ENCODE peak calls at places on chromosome 16, in eight cellular contexts. One of them, this sample, is unnamed.

GRCh38 chr16:55021595-55022475 is 91.2 kb downstream of the IRX5 start:
- DNase-seq in amniotic epithelial cell: peak; percentile 1
- DNase-seq in activated CD8-positive, alpha-beta T cell treated with anti-CD3 and anti-CD28 coated beads for 36 hours: peak; percentile 5
- DNase-seq in activated naive CD4-positive, alpha-beta T cell: no peak
- DNase-seq in C1 segment of cervical spinal cord: no peak
- DNase-seq in T-cell: no peak
- DNase-seq in WTC11: peak; percentile 52
- DNase-seq in GM23338: peak; percentile 68
- DNase-seq in this sample: no peak

GRCh38 chr16:29148867-29149272 is 164.0 kb downstream of the LAT start:
- DNase-seq in amniotic epithelial cell: no peak
- DNase-seq in activated CD8-positive, alpha-beta T cell treated with anti-CD3 and anti-CD28 coated beads for 36 hours: peak; percentile 82
- DNase-seq in activated naive CD4-positive, alpha-beta T cell: no peak
- DNase-seq in C1 segment of cervical spinal cord: no peak
- DNase-seq in T-cell: peak; percentile 94
- DNase-seq in WTC11: no peak
- DNase-seq in GM23338: no peak
- DNase-seq in this sample: no peak

GRCh38 chr16:11374255-11374654 is 29.0 kb downstream of the RMI2 start:
- DNase-seq in amniotic epithelial cell: no peak
- DNase-seq in activated CD8-positive, alpha-beta T cell treated with anti-CD3 and anti-CD28 coated beads for 36 hours: no peak
- DNase-seq in activated naive CD4-positive, alpha-beta T cell: no peak
- DNase-seq in C1 segment of cervical spinal cord: no peak
- DNase-seq in T-cell: no peak
- DNase-seq in WTC11: no peak
- DNase-seq in GM23338: no peak
- DNase-seq in this sample: no peak

GRCh38 chr16:89316701-89317100 is 99.2 kb downstream of the ZNF778 start:
- DNase-seq in amniotic epithelial cell: no peak
- DNase-seq in activated CD8-positive, alpha-beta T cell treated with anti-CD3 and anti-CD28 coated beads for 36 hours: no peak
- DNase-seq in activated naive CD4-positive, alpha-beta T cell: no peak
- DNase-seq in C1 segment of cervical spinal cord: no peak
- DNase-seq in T-cell: no peak
- DNase-seq in WTC11: no peak
- DNase-seq in GM23338: no peak
- DNase-seq in this sample: no peak

GRCh38 chr16:88368994-88369393 is 13.8 kb upstream of the ZNF469 start:
- DNase-seq in amniotic epithelial cell: no peak
- DNase-seq in activated CD8-positive, alpha-beta T cell treated with anti-CD3 and anti-CD28 coated beads for 36 hours: no peak
- DNase-seq in activated naive CD4-positive, alpha-beta T cell: no peak
- DNase-seq in C1 segment of cervical spinal cord: no peak
- DNase-seq in T-cell: no peak
- DNase-seq in WTC11: peak; percentile 6
- DNase-seq in GM23338: no peak
- DNase-seq in this sample: no peak

GRCh38 chr16:81765111-81765919 is 13.8 kb upstream of the PLCG2 start:
- DNase-seq in amniotic epithelial cell: no peak
- DNase-seq in activated CD8-positive, alpha-beta T cell treated with anti-CD3 and anti-CD28 coated beads for 36 hours: no peak
- DNase-seq in activated naive CD4-positive, alpha-beta T cell: no peak
- DNase-seq in C1 segment of cervical spinal cord: no peak
- DNase-seq in T-cell: no peak
- DNase-seq in WTC11: no peak
- DNase-seq in GM23338: no peak
- DNase-seq in this sample: no peak

GRCh38 chr16:15507299-15507958 is 73.0 kb downstream of the BMERB1 start:
- DNase-seq in amniotic epithelial cell: no peak
- DNase-seq in activated CD8-positive, alpha-beta T cell treated with anti-CD3 and anti-CD28 coated beads for 36 hours: no peak
- DNase-seq in activated naive CD4-positive, alpha-beta T cell: no peak
- DNase-seq in C1 segment of cervical spinal cord: no peak
- DNase-seq in T-cell: no peak
- DNase-seq in WTC11: no peak
- DNase-seq in GM23338: no peak
- DNase-seq in this sample: peak; percentile 82

GRCh38 chr16:30677931-30678585 is 19.8 kb downstream of the FBRS start:
- DNase-seq in amniotic epithelial cell: no peak
- DNase-seq in activated CD8-positive, alpha-beta T cell treated with anti-CD3 and anti-CD28 coated beads for 36 hours: no peak
- DNase-seq in activated naive CD4-positive, alpha-beta T cell: no peak
- DNase-seq in C1 segment of cervical spinal cord: no peak
- DNase-seq in T-cell: no peak
- DNase-seq in WTC11: peak; percentile 72
- DNase-seq in GM23338: peak; percentile 98
- DNase-seq in this sample: no peak

GRCh38 chr16:88387941-88388627 is 5.3 kb downstream of the ZNF469 start:
- DNase-seq in amniotic epithelial cell: peak; percentile 21
- DNase-seq in activated CD8-positive, alpha-beta T cell treated with anti-CD3 and anti-CD28 coated beads for 36 hours: no peak
- DNase-seq in activated naive CD4-positive, alpha-beta T cell: no peak
- DNase-seq in C1 segment of cervical spinal cord: no peak
- DNase-seq in T-cell: no peak
- DNase-seq in WTC11: no peak
- DNase-seq in GM23338: peak; percentile 32
- DNase-seq in this sample: no peak

GRCh38 chr16:85461814-85462404 is 151.2 kb upstream of the GSE1 start:
- DNase-seq in amniotic epithelial cell: peak; percentile 86
- DNase-seq in activated CD8-positive, alpha-beta T cell treated with anti-CD3 and anti-CD28 coated beads for 36 hours: peak; percentile 19
- DNase-seq in activated naive CD4-positive, alpha-beta T cell: no peak
- DNase-seq in C1 segment of cervical spinal cord: no peak
- DNase-seq in T-cell: no peak
- DNase-seq in WTC11: peak; percentile 73
- DNase-seq in GM23338: peak; percentile 80
- DNase-seq in this sample: peak; percentile 83

GRCh38 chr16:1450218-1450617 is 5.9 kb upstream of the CCDC154 start:
- DNase-seq in amniotic epithelial cell: no peak
- DNase-seq in activated CD8-positive, alpha-beta T cell treated with anti-CD3 and anti-CD28 coated beads for 36 hours: no peak
- DNase-seq in activated naive CD4-positive, alpha-beta T cell: no peak
- DNase-seq in C1 segment of cervical spinal cord: no peak
- DNase-seq in T-cell: no peak
- DNase-seq in WTC11: peak; percentile 72
- DNase-seq in GM23338: peak; percentile 52
- DNase-seq in this sample: no peak

GRCh38 chr16:89721644-89722391 is 481 bp downstream of the ZNF276 start:
- DNase-seq in amniotic epithelial cell: peak; percentile 50
- DNase-seq in activated CD8-positive, alpha-beta T cell treated with anti-CD3 and anti-CD28 coated beads for 36 hours: peak; percentile 85
- DNase-seq in activated naive CD4-positive, alpha-beta T cell: peak; percentile 54
- DNase-seq in C1 segment of cervical spinal cord: no peak
- DNase-seq in T-cell: peak; percentile 91
- DNase-seq in WTC11: no peak
- DNase-seq in GM23338: peak; percentile 52
- DNase-seq in this sample: peak; percentile 64

GRCh38 chr16:17509194-17509593 is 38.4 kb upstream of the XYLT1 start:
- DNase-seq in amniotic epithelial cell: no peak
- DNase-seq in activated CD8-positive, alpha-beta T cell treated with anti-CD3 and anti-CD28 coated beads for 36 hours: no peak
- DNase-seq in activated naive CD4-positive, alpha-beta T cell: no peak
- DNase-seq in C1 segment of cervical spinal cord: no peak
- DNase-seq in T-cell: no peak
- DNase-seq in WTC11: no peak
- DNase-seq in GM23338: no peak
- DNase-seq in this sample: no peak

GRCh38 chr16:67537636-67538591 is 9.3 kb downstream of the RIPOR1 start:
- DNase-seq in amniotic epithelial cell: no peak
- DNase-seq in activated CD8-positive, alpha-beta T cell treated with anti-CD3 and anti-CD28 coated beads for 36 hours: peak; percentile 65
- DNase-seq in activated naive CD4-positive, alpha-beta T cell: no peak
- DNase-seq in C1 segment of cervical spinal cord: peak; percentile 17
- DNase-seq in T-cell: peak; percentile 63
- DNase-seq in WTC11: peak; percentile 42
- DNase-seq in GM23338: peak; percentile 52
- DNase-seq in this sample: peak; percentile 50

GRCh38 chr16:69366431-69366830 is 14.8 kb upstream of the TMED6 start:
- DNase-seq in amniotic epithelial cell: peak; percentile 19
- DNase-seq in activated CD8-positive, alpha-beta T cell treated with anti-CD3 and anti-CD28 coated beads for 36 hours: no peak
- DNase-seq in activated naive CD4-positive, alpha-beta T cell: no peak
- DNase-seq in C1 segment of cervical spinal cord: no peak
- DNase-seq in T-cell: no peak
- DNase-seq in WTC11: no peak
- DNase-seq in GM23338: no peak
- DNase-seq in this sample: no peak

GRCh38 chr16:5070431-5071186 is 1.0 kb upstream of the ALG1 start:
- DNase-seq in amniotic epithelial cell: no peak
- DNase-seq in activated CD8-positive, alpha-beta T cell treated with anti-CD3 and anti-CD28 coated beads for 36 hours: no peak
- DNase-seq in activated naive CD4-positive, alpha-beta T cell: no peak
- DNase-seq in C1 segment of cervical spinal cord: no peak
- DNase-seq in T-cell: no peak
- DNase-seq in WTC11: no peak
- DNase-seq in GM23338: no peak
- DNase-seq in this sample: no peak

GRCh38 chr16:4360538-4361021 is 9.5 kb upstream of the PAM16 start:
- DNase-seq in amniotic epithelial cell: peak; percentile 35
- DNase-seq in activated CD8-positive, alpha-beta T cell treated with anti-CD3 and anti-CD28 coated beads for 36 hours: peak; percentile 23
- DNase-seq in activated naive CD4-positive, alpha-beta T cell: no peak
- DNase-seq in C1 segment of cervical spinal cord: no peak
- DNase-seq in T-cell: no peak
- DNase-seq in WTC11: no peak
- DNase-seq in GM23338: no peak
- DNase-seq in this sample: peak; percentile 59

GRCh38 chr16:71919033-71919432 is 23.7 kb downstream of the IST1 start:
- DNase-seq in amniotic epithelial cell: no peak
- DNase-seq in activated CD8-positive, alpha-beta T cell treated with anti-CD3 and anti-CD28 coated beads for 36 hours: no peak
- DNase-seq in activated naive CD4-positive, alpha-beta T cell: no peak
- DNase-seq in C1 segment of cervical spinal cord: no peak
- DNase-seq in T-cell: no peak
- DNase-seq in WTC11: no peak
- DNase-seq in GM23338: no peak
- DNase-seq in this sample: no peak

GRCh38 chr16:1651055-1651454 is 27.0 kb upstream of the JPT2 start:
- DNase-seq in amniotic epithelial cell: no peak
- DNase-seq in activated CD8-positive, alpha-beta T cell treated with anti-CD3 and anti-CD28 coated beads for 36 hours: no peak
- DNase-seq in activated naive CD4-positive, alpha-beta T cell: no peak
- DNase-seq in C1 segment of cervical spinal cord: no peak
- DNase-seq in T-cell: no peak
- DNase-seq in WTC11: no peak
- DNase-seq in GM23338: no peak
- DNase-seq in this sample: no peak

GRCh38 chr16:21224800-21225199 is 8.7 kb upstream of the ANKS4B start:
- DNase-seq in amniotic epithelial cell: no peak
- DNase-seq in activated CD8-positive, alpha-beta T cell treated with anti-CD3 and anti-CD28 coated beads for 36 hours: peak; percentile 51
- DNase-seq in activated naive CD4-positive, alpha-beta T cell: no peak
- DNase-seq in C1 segment of cervical spinal cord: no peak
- DNase-seq in T-cell: no peak
- DNase-seq in WTC11: no peak
- DNase-seq in GM23338: no peak
- DNase-seq in this sample: no peak

GRCh38 chr16:12729448-12729847 is 74.2 kb downstream of the CPPED1 start:
- DNase-seq in amniotic epithelial cell: no peak
- DNase-seq in activated CD8-positive, alpha-beta T cell treated with anti-CD3 and anti-CD28 coated beads for 36 hours: no peak
- DNase-seq in activated naive CD4-positive, alpha-beta T cell: no peak
- DNase-seq in C1 segment of cervical spinal cord: no peak
- DNase-seq in T-cell: no peak
- DNase-seq in WTC11: no peak
- DNase-seq in GM23338: no peak
- DNase-seq in this sample: no peak

GRCh38 chr16:27853101-27853500 is 210.4 kb downstream of the GSG1L start:
- DNase-seq in amniotic epithelial cell: no peak
- DNase-seq in activated CD8-positive, alpha-beta T cell treated with anti-CD3 and anti-CD28 coated beads for 36 hours: no peak
- DNase-seq in activated naive CD4-positive, alpha-beta T cell: no peak
- DNase-seq in C1 segment of cervical spinal cord: no peak
- DNase-seq in T-cell: no peak
- DNase-seq in WTC11: no peak
- DNase-seq in GM23338: no peak
- DNase-seq in this sample: no peak

GRCh38 chr16:62954144-62955032 is 918.1 kb upstream of the CDH8 start:
- DNase-seq in amniotic epithelial cell: no peak
- DNase-seq in activated CD8-positive, alpha-beta T cell treated with anti-CD3 and anti-CD28 coated beads for 36 hours: no peak
- DNase-seq in activated naive CD4-positive, alpha-beta T cell: no peak
- DNase-seq in C1 segment of cervical spinal cord: no peak
- DNase-seq in T-cell: no peak
- DNase-seq in WTC11: no peak
- DNase-seq in GM23338: peak; percentile 39
- DNase-seq in this sample: no peak

GRCh38 chr16:20879175-20880053 is 20.7 kb downstream of the DCUN1D3 start:
- DNase-seq in amniotic epithelial cell: peak; percentile 74
- DNase-seq in activated CD8-positive, alpha-beta T cell treated with anti-CD3 and anti-CD28 coated beads for 36 hours: no peak
- DNase-seq in activated naive CD4-positive, alpha-beta T cell: no peak
- DNase-seq in C1 segment of cervical spinal cord: no peak
- DNase-seq in T-cell: no peak
- DNase-seq in WTC11: no peak
- DNase-seq in GM23338: no peak
- DNase-seq in this sample: peak; percentile 71

GRCh38 chr16:85819245-85819644 is 19.8 kb downstream of the COX4I1 start:
- DNase-seq in amniotic epithelial cell: peak; percentile 67
- DNase-seq in activated CD8-positive, alpha-beta T cell treated with anti-CD3 and anti-CD28 coated beads for 36 hours: peak; percentile 96
- DNase-seq in activated naive CD4-positive, alpha-beta T cell: peak; percentile 67
- DNase-seq in C1 segment of cervical spinal cord: no peak
- DNase-seq in T-cell: peak; percentile 84
- DNase-seq in WTC11: peak; percentile 96
- DNase-seq in GM23338: peak; percentile 97
- DNase-seq in this sample: peak; percentile 84

GRCh38 chr16:88379694-88380040 is 3.1 kb upstream of the ZNF469 start:
- DNase-seq in amniotic epithelial cell: no peak
- DNase-seq in activated CD8-positive, alpha-beta T cell treated with anti-CD3 and anti-CD28 coated beads for 36 hours: no peak
- DNase-seq in activated naive CD4-positive, alpha-beta T cell: no peak
- DNase-seq in C1 segment of cervical spinal cord: no peak
- DNase-seq in T-cell: no peak
- DNase-seq in WTC11: no peak
- DNase-seq in GM23338: no peak
- DNase-seq in this sample: no peak

GRCh38 chr16:23699100-23699499 is 13.9 kb downstream of the ERN2 start:
- DNase-seq in amniotic epithelial cell: no peak
- DNase-seq in activated CD8-positive, alpha-beta T cell treated with anti-CD3 and anti-CD28 coated beads for 36 hours: peak; percentile 35
- DNase-seq in activated naive CD4-positive, alpha-beta T cell: no peak
- DNase-seq in C1 segment of cervical spinal cord: no peak
- DNase-seq in T-cell: no peak
- DNase-seq in WTC11: no peak
- DNase-seq in GM23338: no peak
- DNase-seq in this sample: no peak

GRCh38 chr16:67399749-67400704 is 6.7 kb upstream of the TPPP3 start:
- DNase-seq in amniotic epithelial cell: no peak
- DNase-seq in activated CD8-positive, alpha-beta T cell treated with anti-CD3 and anti-CD28 coated beads for 36 hours: no peak
- DNase-seq in activated naive CD4-positive, alpha-beta T cell: no peak
- DNase-seq in C1 segment of cervical spinal cord: no peak
- DNase-seq in T-cell: no peak
- DNase-seq in WTC11: no peak
- DNase-seq in GM23338: no peak
- DNase-seq in this sample: no peak

GRCh38 chr16:14634389-14634725 is 1.6 kb downstream of the BFAR start:
- DNase-seq in amniotic epithelial cell: no peak
- DNase-seq in activated CD8-positive, alpha-beta T cell treated with anti-CD3 and anti-CD28 coated beads for 36 hours: no peak
- DNase-seq in activated naive CD4-positive, alpha-beta T cell: no peak
- DNase-seq in C1 segment of cervical spinal cord: no peak
- DNase-seq in T-cell: no peak
- DNase-seq in WTC11: no peak
- DNase-seq in GM23338: no peak
- DNase-seq in this sample: no peak

GRCh38 chr16:66717776-66718175 is 21.2 kb upstream of the CMTM4 start:
- DNase-seq in amniotic epithelial cell: no peak
- DNase-seq in activated CD8-positive, alpha-beta T cell treated with anti-CD3 and anti-CD28 coated beads for 36 hours: no peak
- DNase-seq in activated naive CD4-positive, alpha-beta T cell: no peak
- DNase-seq in C1 segment of cervical spinal cord: no peak
- DNase-seq in T-cell: no peak
- DNase-seq in WTC11: no peak
- DNase-seq in GM23338: no peak
- DNase-seq in this sample: no peak

GRCh38 chr16:84360170-84360569 is 8.2 kb upstream of the ATP2C2 start:
- DNase-seq in amniotic epithelial cell: no peak
- DNase-seq in activated CD8-positive, alpha-beta T cell treated with anti-CD3 and anti-CD28 coated beads for 36 hours: peak; percentile 87
- DNase-seq in activated naive CD4-positive, alpha-beta T cell: no peak
- DNase-seq in C1 segment of cervical spinal cord: no peak
- DNase-seq in T-cell: peak; percentile 37
- DNase-seq in WTC11: no peak
- DNase-seq in GM23338: no peak
- DNase-seq in this sample: no peak

GRCh38 chr16:71645450-71645849 is 19.5 kb downstream of the MARVELD3 start:
- DNase-seq in amniotic epithelial cell: peak; percentile 51
- DNase-seq in activated CD8-positive, alpha-beta T cell treated with anti-CD3 and anti-CD28 coated beads for 36 hours: no peak
- DNase-seq in activated naive CD4-positive, alpha-beta T cell: no peak
- DNase-seq in C1 segment of cervical spinal cord: no peak
- DNase-seq in T-cell: no peak
- DNase-seq in WTC11: no peak
- DNase-seq in GM23338: peak; percentile 70
- DNase-seq in this sample: peak; percentile 26

GRCh38 chr16:15639061-15639568 is 3.8 kb downstream of the MARF1 start:
- DNase-seq in amniotic epithelial cell: no peak
- DNase-seq in activated CD8-positive, alpha-beta T cell treated with anti-CD3 and anti-CD28 coated beads for 36 hours: peak; percentile 51
- DNase-seq in activated naive CD4-positive, alpha-beta T cell: no peak
- DNase-seq in C1 segment of cervical spinal cord: no peak
- DNase-seq in T-cell: no peak
- DNase-seq in WTC11: no peak
- DNase-seq in GM23338: no peak
- DNase-seq in this sample: no peak

GRCh38 chr16:84196727-84197486 is 6.0 kb downstream of the ADAD2 start:
- DNase-seq in amniotic epithelial cell: no peak
- DNase-seq in activated CD8-positive, alpha-beta T cell treated with anti-CD3 and anti-CD28 coated beads for 36 hours: no peak
- DNase-seq in activated naive CD4-positive, alpha-beta T cell: no peak
- DNase-seq in C1 segment of cervical spinal cord: no peak
- DNase-seq in T-cell: no peak
- DNase-seq in WTC11: no peak
- DNase-seq in GM23338: no peak
- DNase-seq in this sample: no peak

This sample was measured in mesenchymal stem cell.